ENCODE peak calls at places on chromosomes 1 and 21, in five cellular contexts. O is osteocyte, S is Calu3, I is astrocyte, H is IMR-90. J is an unnamed sample.

GRCh38 chr1:223747838-223748335 is 35.5 kb downstream of the CAPN2 start:
- DNase-seq in S (no peak), H (peak; percentile 50), I (peak; percentile 28), O (no peak), J (no peak)

GRCh38 chr1:231750818-231751623 is 124.4 kb downstream of the DISC1 start:
- DNase-seq in I (no peak), S (no peak), O (no peak), H (no peak), J (no peak)

GRCh38 chr1:118986839-118987430 is 1.2 kb downstream of the TBX15 start:
- DNase-seq in H (no peak), I (no peak), O (no peak), S (no peak), J (no peak)

GRCh38 chr1:106768077-106768476 is 288.4 kb upstream of the PRMT6 start:
- DNase-seq in H (no peak), O (no peak), I (no peak), S (peak; percentile 2), J (no peak)

GRCh38 chr1:63691672-63692425 is 82.0 kb upstream of the ROR1 start:
- DNase-seq in O (peak; percentile 87), H (peak; percentile 94), S (peak; percentile 70), I (peak; percentile 79), J (no peak)

GRCh38 chr1:23592209-23592905 is 33.1 kb upstream of the ID3 start:
- DNase-seq in H (no peak), I (no peak), S (no peak), O (no peak), J (no peak)

GRCh38 chr1:6414443-6414844 is 5.3 kb downstream of the HES2 start:
- DNase-seq in H (peak; percentile 50), O (no peak), S (peak; percentile 59), I (peak; percentile 32), J (no peak)

GRCh38 chr1:198553017-198553416 is 12.5 kb upstream of the ATP6V1G3 start:
- DNase-seq in S (no peak), I (no peak), H (no peak), O (no peak), J (no peak)

GRCh38 chr1:236455242-236455641 is 61.2 kb downstream of the EDARADD start:
- DNase-seq in I (no peak), S (no peak), O (no peak), H (no peak), J (no peak)

GRCh38 chr21:41622831-41623548 is 115.0 kb upstream of the TMPRSS2 start:
- DNase-seq in O (no peak), H (peak; percentile 53), I (peak; percentile 49), S (no peak), J (no peak)

GRCh38 chr21:42763578-42764442 is 110.4 kb downstream of the PDE9A start:
- DNase-seq in I (no peak), H (no peak), S (no peak), O (no peak), J (no peak)

GRCh38 chr21:29287383-29287782 is 11.3 kb upstream of the BACH1 start:
- DNase-seq in S (no peak), I (no peak), H (peak; percentile 52), O (no peak), J (no peak)

GRCh38 chr1:228145498-228146425 is 4.0 kb upstream of the GJC2 start:
- DNase-seq in H (no peak), O (peak; percentile 83), I (no peak), S (no peak), J (no peak)

GRCh38 chr1:14404847-14405246 is 193.6 kb upstream of the KAZN start:
- DNase-seq in I (no peak), S (no peak), O (no peak), H (peak; percentile 6), J (no peak)

GRCh38 chr1:67020304-67020703 is 33.6 kb downstream of the SLC35D1 start:
- DNase-seq in H (peak; percentile 75), O (no peak), I (peak; percentile 90), S (no peak), J (no peak)

GRCh38 chr1:41377397-41377796 is 16.2 kb downstream of the FOXO6 start:
- DNase-seq in H (no peak), S (no peak), I (no peak), O (no peak), J (no peak)

DNA sequence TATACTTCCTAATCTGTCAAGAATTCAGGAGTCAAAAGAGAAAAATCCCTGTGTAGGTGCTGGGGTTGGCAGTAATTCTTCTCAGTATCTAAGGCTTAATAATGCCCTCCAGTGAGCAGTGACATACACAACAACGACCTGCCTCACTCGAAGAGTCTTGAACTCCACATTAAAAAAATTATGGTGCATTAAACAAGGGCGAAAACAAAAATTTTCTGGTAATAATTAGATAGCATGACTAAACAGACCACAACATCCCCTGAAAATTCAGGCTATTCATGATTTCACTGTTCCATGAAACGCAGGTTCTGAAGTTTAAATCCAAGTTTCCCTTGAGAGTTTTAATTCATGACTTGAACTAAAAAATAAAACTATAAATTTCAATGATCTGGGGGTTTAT is 5.1 kb downstream of the SRSF4 start:
- DNase-seq in S (no peak), I (no peak), H (no peak), O (no peak), J (no peak)
- TF ChIP-seq CTCF in S (no peak), I (no peak), H (no peak), O (no peak), J (no peak)

GRCh38 chr1:205680073-205680851 is at the start of gene SLC45A3:
- DNase-seq in I (no peak), O (no peak), H (no peak), S (peak; percentile 51), J (no peak)
- TF ChIP-seq CTCF in I (no peak), O (no peak), H (no peak), S (no peak), J (no peak)

GRCh38 chr1:159421821-159422220 is 10.2 kb upstream of the OR10J4 start:
- DNase-seq in I (no peak), H (no peak), O (no peak), S (no peak), J (no peak)
- TF ChIP-seq CTCF in I (no peak), H (peak; percentile 4), O (no peak), S (peak; percentile 23), J (no peak)

DNA sequence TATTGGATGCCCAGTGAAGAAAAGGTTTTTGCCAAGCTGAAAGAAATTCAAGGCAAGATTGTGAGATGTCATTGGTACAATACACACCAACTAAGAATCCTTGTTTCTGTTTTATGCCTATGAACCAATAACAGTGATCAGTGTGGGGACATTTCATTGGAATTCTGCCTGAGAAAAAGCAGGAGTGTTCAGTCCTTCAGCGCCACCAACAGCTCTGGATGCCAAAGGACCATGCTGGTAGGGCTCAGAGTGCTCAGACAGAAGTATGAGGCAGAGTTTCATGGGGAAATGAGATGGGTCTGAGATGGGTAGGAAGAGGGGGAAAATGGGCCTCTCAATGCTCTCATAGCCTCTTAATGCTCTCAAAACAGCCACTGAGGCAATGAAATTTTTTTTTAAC is 56.5 kb downstream of the GABPA start:
- DNase-seq in H (no peak), S (no peak), I (no peak), O (no peak), J (no peak)
- TF ChIP-seq CTCF in H (no peak), S (no peak), I (no peak), O (no peak), J (no peak)

DNA sequence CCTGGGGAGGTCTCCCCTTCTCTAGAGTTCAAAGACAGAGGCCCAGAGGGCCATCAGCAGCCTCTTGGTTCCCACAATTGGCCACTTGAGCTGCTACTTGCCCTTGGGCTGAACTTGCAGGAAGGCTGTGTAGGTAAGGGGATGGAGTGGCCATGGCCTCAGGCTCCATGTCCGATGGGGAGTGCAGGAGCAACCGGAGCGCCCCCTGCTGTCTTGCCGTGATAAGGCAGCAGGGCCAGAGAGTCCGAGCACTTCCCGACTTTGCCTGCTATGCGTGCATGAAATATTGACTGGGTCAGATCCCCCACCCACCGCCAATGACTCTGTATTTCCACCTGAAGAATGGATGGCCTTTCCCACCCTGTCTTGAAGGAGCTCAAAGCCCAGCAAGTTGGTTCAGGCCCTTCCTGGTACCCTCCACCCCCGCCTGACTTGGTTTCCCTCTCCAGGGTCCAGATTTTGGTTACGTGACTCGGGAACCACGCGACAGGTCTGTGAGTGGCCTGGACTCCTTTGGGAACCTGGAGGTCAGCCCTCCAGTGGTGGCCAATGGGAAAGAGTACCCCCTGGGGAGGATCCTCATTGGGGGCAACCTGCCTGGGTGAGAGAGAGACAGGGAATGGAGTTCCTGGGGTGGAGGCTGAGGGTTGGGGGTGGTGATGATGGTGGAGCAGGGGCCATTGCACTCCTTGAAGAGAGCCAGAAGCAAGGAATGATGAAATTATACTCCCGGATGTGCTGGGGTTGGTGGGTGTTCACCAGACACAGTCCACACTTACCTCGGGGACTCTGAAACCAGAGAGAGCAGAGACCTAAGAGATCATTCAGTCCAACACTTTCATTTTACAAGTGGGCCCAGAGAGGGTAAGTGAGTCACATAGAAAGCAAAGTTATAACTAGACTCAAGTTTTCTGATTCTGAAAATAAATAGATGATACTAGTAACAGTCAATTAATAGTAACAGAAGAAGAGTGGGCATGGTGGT is 25.6 kb downstream of the PADI3 start:
- DNase-seq in H (peak; percentile 29), S (peak; percentile 76), I (no peak), O (no peak), J (no peak)
- TF ChIP-seq CTCF in H (peak; percentile 63), S (peak; percentile 74), I (peak; percentile 48), O (peak; percentile 67), J (no peak)

J was measured in omental fat pad.